ENCODE peak calls at places on chromosomes 16 and 17, in six cellular contexts. F is HCEC 1CT, V is neural progenitor cell, O is SK-N-MC, L is Daoy, A is NCI-H187 treated with DMSO at 0.1 percent for 48 hours. Y is an unnamed sample.

GRCh38 chr17:13879961-13880466 is 189.3 kb upstream of the COX10 start:
- DNase-seq in F (no peak), O (no peak), V (no peak), L (no peak), A (no peak), Y (no peak)

GRCh38 chr17:33233855-33234228 is 59.3 kb downstream of the ASIC2 start:
- DNase-seq in L (peak; percentile 61), V (no peak), O (no peak), F (no peak), A (no peak), Y (no peak)

GRCh38 chr17:39739020-39739884 is 1.5 kb downstream of the GRB7 start:
- DNase-seq in L (peak; percentile 35), O (no peak), A (peak; percentile 42), V (peak; percentile 73), F (peak; percentile 26), Y (peak; percentile 71)

GRCh38 chr17:4939804-4940624 is at the start of the genes RNF167 and SLC25A11:
- DNase-seq in O (peak; percentile 95), A (peak; percentile 68), V (peak; percentile 100), L (peak; percentile 99), F (peak; percentile 100), Y (peak; percentile 93)

GRCh38 chr16:69217433-69217832 is 30.5 kb downstream of the SNTB2 start:
- DNase-seq in A (no peak), O (no peak), F (peak; percentile 72), L (peak; percentile 47), V (no peak), Y (no peak)

GRCh38 chr17:4541041-4541327 is 14.2 kb downstream of the MYBBP1A start:
- DNase-seq in O (no peak), V (no peak), A (no peak), L (no peak), F (no peak), Y (no peak)

GRCh38 chr16:17160285-17160854 is 310.4 kb downstream of the XYLT1 start:
- DNase-seq in V (peak; percentile 63), F (no peak), A (no peak), O (no peak), L (peak; percentile 40), Y (no peak)

GRCh38 chr17:45019177-45019711 is 32.2 kb downstream of the DCAKD start:
- DNase-seq in V (peak; percentile 53), O (no peak), F (peak; percentile 51), L (peak; percentile 71), A (no peak), Y (no peak)

GRCh38 chr17:57868775-57869598 is 19.1 kb upstream of the MRPS23 start:
- DNase-seq in A (no peak), V (no peak), O (no peak), L (no peak), F (no peak), Y (no peak)

GRCh38 chr16:47162670-47163420 is 19.1 kb upstream of the NETO2 start:
- DNase-seq in F (no peak), O (no peak), A (no peak), V (no peak), L (no peak), Y (no peak)

GRCh38 chr16:31420037-31420436 is 8.1 kb downstream of the COX6A2 start:
- DNase-seq in V (no peak), O (no peak), F (no peak), A (no peak), L (no peak), Y (no peak)

GRCh38 chr17:27755706-27756466 is 44.4 kb downstream of the NOS2 start:
- DNase-seq in A (no peak), O (no peak), F (no peak), V (no peak), L (no peak), Y (no peak)

GRCh38 chr17:67414130-67414529 is 37.0 kb downstream of the PITPNC1 start:
- DNase-seq in O (no peak), L (no peak), V (no peak), F (no peak), A (no peak), Y (no peak)

GRCh38 chr16:84450176-84450865 is 54.1 kb downstream of the MEAK7 start:
- DNase-seq in A (no peak), V (no peak), O (no peak), L (no peak), F (no peak), Y (no peak)

GRCh38 chr17:38743556-38744171 is 4.5 kb downstream of the PCGF2 start:
- DNase-seq in L (no peak), A (no peak), F (no peak), O (no peak), V (no peak), Y (no peak)

GRCh38 chr17:16215273-16215964 is at the start of gene NCOR1:
- DNase-seq in O (no peak), F (peak; percentile 95), V (peak; percentile 98), A (peak; percentile 62), L (peak; percentile 96), Y (peak; percentile 95)

GRCh38 chr17:30372755-30373154 is 6.0 kb upstream of the CPD start:
- DNase-seq in F (peak; percentile 34), L (peak; percentile 53), V (no peak), A (no peak), O (no peak), Y (no peak)

GRCh38 chr16:3283525-3284447 is 495 bp downstream of the ZNF263 start:
- DNase-seq in L (peak; percentile 11), F (no peak), A (no peak), O (no peak), V (no peak), Y (peak; percentile 20)

GRCh38 chr16:50021509-50021908 is 3.5 kb upstream of the CNEP1R1 start:
- DNase-seq in A (no peak), F (peak; percentile 3), O (no peak), L (peak; percentile 10), V (peak; percentile 78), Y (peak; percentile 42)

GRCh38 chr16:67026570-67026969 is 2.4 kb upstream of the CBFB start:
- DNase-seq in F (no peak), O (no peak), V (no peak), A (no peak), L (no peak), Y (no peak)

GRCh38 chr16:9680021-9680655 is 502.1 kb downstream of the GRIN2A start:
- DNase-seq in L (no peak), O (no peak), F (no peak), A (no peak), V (no peak), Y (no peak)

GRCh38 chr16:89572478-89573205 is 2.9 kb upstream of the CPNE7 start:
- DNase-seq in L (no peak), V (no peak), O (no peak), F (no peak), A (no peak), Y (no peak)

GRCh38 chr17:56893503-56893902 is 20.3 kb downstream of the TRIM25 start:
- DNase-seq in A (peak; percentile 48), V (no peak), F (no peak), L (no peak), O (no peak), Y (no peak)

GRCh38 chr17:45372325-45372869 is 55.6 kb upstream of the MAP3K14 start:
- DNase-seq in A (no peak), L (peak; percentile 63), F (peak; percentile 27), O (no peak), V (no peak), Y (peak; percentile 9)

GRCh38 chr16:15952265-15952711 is 2.9 kb downstream of the ABCC1 start:
- DNase-seq in O (no peak), L (no peak), V (no peak), A (no peak), F (no peak), Y (no peak)

GRCh38 chr16:30184430-30185140 is 1.2 kb downstream of the CORO1A start:
- DNase-seq in O (no peak), V (no peak), L (peak; percentile 8), F (no peak), A (no peak), Y (no peak)

GRCh38 chr16:23861874-23862273 is 26.1 kb downstream of the PRKCB start:
- DNase-seq in O (no peak), F (no peak), V (no peak), A (no peak), L (no peak), Y (no peak)

GRCh38 chr16:22670551-22670970 is 143.4 kb upstream of the HS3ST2 start:
- DNase-seq in O (no peak), F (no peak), A (no peak), L (peak; percentile 43), V (peak; percentile 77), Y (peak; percentile 59)

GRCh38 chr17:75753514-75754377 is 11.2 kb downstream of the GALK1 start:
- DNase-seq in F (peak; percentile 71), L (peak; percentile 86), O (no peak), V (peak; percentile 89), A (no peak), Y (peak; percentile 85)

GRCh38 chr17:48211011-48211410 is 103.4 kb downstream of the SNX11 start:
- DNase-seq in A (no peak), L (no peak), F (no peak), V (no peak), O (no peak), Y (no peak)

GRCh38 chr17:918102-918740 is 61.4 kb downstream of the NXN start:
- DNase-seq in V (no peak), F (no peak), A (no peak), L (no peak), O (no peak), Y (no peak)